ENCODE peak calls at places on chromosomes 1 and 21, in nine cellular contexts. I is thoracic aorta, U is colonic mucosa, Q is breast epithelium, A is stomach, D is WERI-Rb-1, J is endodermal cell, E is neuronal stem cell, B is hepatocyte. X is an unnamed sample.
A peak's percentile ranks its signal among the peaks of the same experiment; 100 is the strongest.

GRCh38 chr1:181763736-181764135 is 280.4 kb downstream of the CACNA1E start:
- DNase-seq in E (no peak), D (no peak), A (no peak), Q (no peak), B (no peak), U (no peak), J (no peak), I (no peak), X (no peak)

GRCh38 chr1:159879977-159880376 is 17.5 kb upstream of the VSIG8 start:
- DNase-seq in J (no peak), A (no peak), U (no peak), E (no peak), Q (no peak), D (no peak), I (no peak), B (no peak), X (peak; percentile 36)

GRCh38 chr21:45114072-45114471 is 39.7 kb downstream of the ADARB1 start:
- DNase-seq in U (no peak), D (no peak), B (no peak), E (no peak), A (no peak), Q (no peak), I (no peak), J (no peak), X (no peak)

GRCh38 chr1:39852214-39852791 is 31.0 kb downstream of the TRIT1 start:
- DNase-seq in U (no peak), I (no peak), J (no peak), E (no peak), Q (no peak), B (peak; percentile 41), A (no peak), D (no peak), X (no peak)

GRCh38 chr1:190244406-190244805 is 233.3 kb downstream of the BRINP3 start:
- DNase-seq in J (no peak), I (no peak), B (no peak), D (no peak), E (no peak), Q (no peak), U (no peak), A (no peak), X (no peak)

GRCh38 chr1:206895837-206896242 is 1.4 kb upstream of the IL24 start:
- DNase-seq in J (no peak), B (no peak), E (no peak), A (peak; percentile 44), Q (no peak), U (no peak), I (no peak), D (peak; percentile 5), X (no peak)

GRCh38 chr21:36052860-36053766 is 7.2 kb downstream of the SETD4 start:
- DNase-seq in A (no peak), B (no peak), J (no peak), E (no peak), D (no peak), Q (no peak), U (no peak), I (no peak), X (no peak)

GRCh38 chr1:176196728-176197127 is 10.4 kb downstream of the COP1 start:
- DNase-seq in Q (no peak), B (no peak), D (no peak), E (no peak), U (no peak), A (no peak), I (no peak), J (no peak), X (no peak)

GRCh38 chr1:64006276-64007051 is 197.0 kb upstream of the UBE2U start:
- DNase-seq in A (peak; percentile 72), E (no peak), D (no peak), J (peak; percentile 50), B (peak; percentile 22), I (no peak), Q (no peak), U (no peak), X (peak; percentile 17)

GRCh38 chr1:64469614-64469976 is 334 bp upstream of the CACHD1 start:
- DNase-seq in D (no peak), Q (no peak), E (no peak), J (no peak), U (no peak), B (no peak), A (peak; percentile 28), I (no peak), X (no peak)

GRCh38 chr1:196400478-196401453 is 207.5 kb downstream of the KCNT2 start:
- DNase-seq in U (peak; percentile 17), Q (peak; percentile 54), A (no peak), I (no peak), E (no peak), B (peak; percentile 9), D (no peak), J (no peak), X (no peak)

DNA sequence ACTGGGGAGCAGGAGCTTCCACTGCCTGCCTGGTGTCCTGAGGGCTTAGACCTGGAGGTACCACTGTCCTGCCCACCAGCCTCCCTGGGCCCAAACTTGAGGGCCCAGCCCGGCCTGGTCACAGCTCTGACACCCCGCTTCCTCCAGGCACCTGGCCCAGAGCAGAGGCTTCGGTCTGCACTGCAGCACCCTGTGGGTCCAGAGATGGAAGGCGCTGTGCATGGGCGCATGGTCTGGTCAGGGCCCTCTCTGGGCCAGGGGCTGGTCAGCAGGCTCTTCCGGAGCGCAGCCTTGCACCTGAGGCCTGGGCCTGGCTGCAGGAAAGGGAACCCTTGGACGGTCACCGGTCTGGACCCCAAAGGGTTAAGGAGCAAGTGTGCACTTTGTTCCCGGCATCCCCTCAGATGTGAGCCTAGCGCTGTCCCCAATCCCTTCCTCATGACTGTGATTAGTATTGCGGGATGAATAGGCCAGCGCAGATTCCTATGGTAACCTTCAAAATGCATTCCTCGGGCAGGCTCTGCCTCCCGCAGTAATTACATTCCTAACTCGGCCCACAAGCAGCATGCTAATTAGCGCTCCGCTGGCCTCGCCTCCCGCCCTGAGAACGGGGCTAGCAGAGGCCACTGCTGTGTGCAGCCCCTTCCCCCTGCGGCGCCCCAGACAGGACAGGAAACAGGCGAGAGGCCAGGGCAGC is 36.3 kb downstream of the PRDM16 start:
- DNase-seq in D (no peak), Q (no peak), E (peak; percentile 96), I (no peak), A (no peak), J (peak; percentile 93), B (peak; percentile 75), U (no peak), X (no peak)
- H3K27ac ChIP-seq in D (no peak overlapping the region), Q (no peak overlapping the region), E (peak overlapping the region; percentile 100), I (no peak overlapping the region), A (no peak overlapping the region), J (peak overlapping the region; percentile 91), B (peak overlapping the region; percentile 42), U (no peak overlapping the region), X (no peak overlapping the region)

GRCh38 chr21:21996891-21997290 is 998.7 kb downstream of the NCAM2 start:
- DNase-seq in J (no peak), D (no peak), Q (no peak), A (no peak), U (no peak), I (no peak), E (no peak), B (no peak), X (no peak)
- H3K9me3 ChIP-seq in J (no peaks in the 10 kb centered on the region), D (no peaks in the 10 kb centered on the region), Q (no peaks in the 10 kb centered on the region), A (peaks cover 39% of the 10 kb centered on the region), U (no peaks in the 10 kb centered on the region), I (no peaks in the 10 kb centered on the region), E (no peaks in the 10 kb centered on the region), B (no peaks in the 10 kb centered on the region), X (no peaks in the 10 kb centered on the region)

DNA sequence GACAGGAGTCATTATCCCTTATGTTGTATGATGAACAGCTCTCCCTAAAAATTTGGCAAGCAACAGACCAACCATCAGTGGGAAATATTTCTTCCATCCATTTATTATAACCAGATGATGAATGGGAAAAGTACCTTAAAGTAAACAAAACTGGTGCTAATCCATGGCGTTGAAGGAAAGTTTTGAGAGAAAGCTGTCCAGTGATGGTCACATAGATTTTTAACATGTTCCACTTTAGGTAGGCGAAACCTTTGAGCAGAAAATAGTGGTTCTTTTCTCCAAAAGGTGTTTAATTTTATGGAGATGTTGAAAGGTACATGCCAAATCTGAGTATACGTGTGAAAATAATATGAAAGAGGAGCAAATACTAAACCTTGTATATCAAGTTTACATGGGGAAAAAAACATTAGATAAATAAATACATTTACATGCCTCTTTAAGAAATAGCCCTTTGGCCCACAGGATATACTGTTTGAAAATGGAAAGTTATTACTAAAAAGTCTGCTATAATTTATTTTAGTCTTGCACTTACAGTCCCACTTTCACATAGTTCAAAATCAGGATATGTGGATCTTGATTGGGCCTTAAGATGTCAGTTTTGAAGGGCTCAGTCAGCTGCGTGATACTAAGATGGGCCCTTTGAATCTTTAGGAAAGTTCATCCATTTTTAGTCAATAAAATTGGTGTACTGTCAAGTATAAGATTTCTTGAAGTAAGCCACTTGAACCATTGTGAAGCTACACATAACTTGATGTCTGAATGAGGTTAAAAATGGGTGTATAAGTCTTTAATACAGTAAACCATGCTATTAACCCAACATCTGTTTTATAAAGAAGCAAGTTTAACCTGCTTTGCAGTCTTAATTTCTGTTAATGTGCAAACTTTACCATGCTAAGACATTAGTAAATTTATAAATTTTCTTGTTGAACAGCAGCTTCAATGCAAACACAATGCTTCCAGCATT is 10.5 kb downstream of the RPL5 start:
- DNase-seq in D (no peak), Q (no peak), U (no peak), E (no peak), J (no peak), I (no peak), B (no peak), A (no peak), X (no peak)
- H3K36me3 ChIP-seq in D (peaks cover 71% of the 10 kb centered on the region), Q (peaks cover 10% of the 10 kb centered on the region), U (peaks cover 5% of the 10 kb centered on the region), E (peaks cover 73% of the 10 kb centered on the region), J (peaks cover 71% of the 10 kb centered on the region), I (peaks cover 14% of the 10 kb centered on the region), B (peaks cover 3% of the 10 kb centered on the region), A (peaks cover 81% of the 10 kb centered on the region), X (peaks cover 71% of the 10 kb centered on the region)

GRCh38 chr1:94552071-94552586 is 10.6 kb upstream of the F3 start:
- DNase-seq in A (no peak), Q (no peak), I (no peak), D (no peak), B (no peak), U (no peak), J (peak; percentile 69), E (no peak), X (no peak)

GRCh38 chr1:94550396-94550795 is 8.8 kb upstream of the F3 start:
- DNase-seq in Q (no peak), A (no peak), U (no peak), B (no peak), E (no peak), J (no peak), D (no peak), I (no peak), X (no peak)

GRCh38 chr1:94550800-94551241 is 9.3 kb upstream of the F3 start:
- DNase-seq in D (no peak), A (peak; percentile 36), U (no peak), Q (no peak), J (no peak), E (no peak), B (peak; percentile 74), I (no peak), X (no peak)

GRCh38 chr1:94551449-94551848 is 9.9 kb upstream of the F3 start:
- DNase-seq in I (no peak), J (no peak), A (no peak), U (no peak), E (no peak), D (no peak), Q (no peak), B (no peak), X (no peak)

DNA sequence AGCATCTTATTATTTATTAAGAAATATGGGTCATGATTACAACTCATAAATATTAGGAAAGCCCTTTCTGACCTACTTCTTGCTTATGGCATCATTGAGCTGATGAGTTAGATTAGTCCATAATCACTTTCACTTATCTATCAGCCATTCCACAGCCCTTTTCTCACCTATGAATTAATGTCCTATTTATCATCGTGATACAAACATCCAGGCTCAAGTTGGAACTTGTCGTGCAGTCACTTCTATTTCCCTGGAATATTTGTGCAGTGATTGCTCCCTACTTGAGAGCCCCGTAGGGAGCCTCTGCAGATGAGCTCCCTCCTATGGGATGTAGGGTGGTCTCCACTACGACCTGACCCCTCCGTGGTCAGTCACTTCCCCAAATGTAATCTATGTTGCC is 8.1 kb upstream of the F3 start:
- DNase-seq in D (no peak), J (no peak), U (no peak), Q (no peak), E (no peak), A (no peak), B (no peak), I (no peak), X (no peak)
- H3K27ac ChIP-seq in D (no peak overlapping the region), J (no peak overlapping the region), U (no peak overlapping the region), Q (no peak overlapping the region), E (no peak overlapping the region), A (no peak overlapping the region), B (peak overlapping the region; percentile 76), I (no peak overlapping the region), X (no peak overlapping the region)